ENCODE peak calls at places on chromosomes 4 and X, in four cellular contexts. F is K562, L is HepG2, H is H1. D is an unnamed sample.

GRCh38 chrX:153924149-153924861 is 1.8 kb downstream of the ARHGAP4 start:
- DNase-seq in F (no peak), H (no peak), L (peak; percentile 58), D (no peak)

GRCh38 chr4:180455226-180455625 is 1788.0 kb upstream of the TENM3 start:
- DNase-seq in L (no peak), F (no peak), H (no peak), D (no peak)

GRCh38 chr4:35342833-35343232 is 901.5 kb downstream of the ARAP2 start:
- DNase-seq in F (no peak), H (no peak), L (no peak), D (no peak)

GRCh38 chr4:72886602-72887001 is 182.9 kb downstream of the COX18 start:
- DNase-seq in L (no peak), F (peak; percentile 9), H (no peak), D (no peak)

GRCh38 chr4:179097741-179098140 is 1655.5 kb upstream of the AGA start:
- DNase-seq in F (peak; percentile 6), L (no peak), H (peak; percentile 62), D (no peak)

GRCh38 chr4:20652226-20652836 is 47.9 kb upstream of the PACRGL start:
- DNase-seq in F (no peak), L (no peak), H (no peak), D (no peak)

GRCh38 chrX:6941041-6941440 is 206.5 kb upstream of the STS start:
- DNase-seq in L (no peak), F (no peak), H (no peak), D (no peak)

GRCh38 chrX:21529771-21530170 is 128.4 kb downstream of the KLHL34 start:
- DNase-seq in H (no peak), L (no peak), F (no peak), D (no peak)

GRCh38 chrX:21725498-21725897 is 32.4 kb downstream of the SMPX start:
- DNase-seq in H (no peak), F (no peak), L (peak; percentile 27), D (peak; percentile 6)

GRCh38 chrX:32448320-32448719 is 763.0 kb downstream of the DMD start:
- DNase-seq in L (peak; percentile 0), F (no peak), H (no peak), D (no peak)

GRCh38 chr4:1500231-1500965 is 94.2 kb upstream of the NKX1-1 start:
- DNase-seq in F (no peak), H (no peak), L (no peak), D (no peak)

GRCh38 chr4:87734936-87735335 is 64.4 kb upstream of the IBSP start:
- DNase-seq in L (no peak), F (no peak), H (no peak), D (no peak)

GRCh38 chr4:188778880-188779279 is 639.6 kb downstream of the TRIML1 start:
- DNase-seq in F (no peak), L (no peak), H (no peak), D (no peak)

GRCh38 chr4:189294570-189294969 is 646.1 kb upstream of the FRG1 start:
- DNase-seq in F (peak; percentile 0), L (no peak), H (no peak), D (no peak)

GRCh38 chr4:189096717-189097116 is 844.0 kb upstream of the FRG1 start:
- DNase-seq in H (peak; percentile 86), F (peak; percentile 36), L (no peak), D (no peak)

GRCh38 chrX:37684918-37685317 is 673 bp upstream of the XK start:
- DNase-seq in L (no peak), F (no peak), H (no peak), D (no peak)

GRCh38 chr4:81366786-81367185 is 104.9 kb downstream of the RASGEF1B start:
- DNase-seq in F (no peak), L (no peak), H (no peak), D (no peak)

GRCh38 chr4:123786955-123787354 is 390.4 kb downstream of the SPRY1 start:
- DNase-seq in F (no peak), L (no peak), H (no peak), D (no peak)

GRCh38 chr4:184349283-184350039 is 124.9 kb downstream of the IRF2 start:
- DNase-seq in L (no peak), H (no peak), F (no peak), D (no peak)

GRCh38 chr4:26765515-26765914 is 95.1 kb upstream of the STIM2 start:
- DNase-seq in L (no peak), H (no peak), F (no peak), D (no peak)

GRCh38 chr4:80070880-80071620 is 2.0 kb downstream of the ANTXR2 start:
- DNase-seq in F (no peak), H (no peak), L (peak; percentile 34), D (no peak)

GRCh38 chr4:16591867-16592266 is 306.6 kb downstream of the LDB2 start:
- DNase-seq in F (no peak), L (no peak), H (no peak), D (no peak)

GRCh38 chr4:116413222-116413621 is 672.2 kb downstream of the TRAM1L1 start:
- DNase-seq in L (no peak), F (no peak), H (no peak), D (no peak)

GRCh38 chrX:103211012-103211715 is 3.7 kb upstream of the BEX4 start:
- DNase-seq in H (no peak), F (no peak), L (peak; percentile 25), D (peak; percentile 10)

GRCh38 chr4:83413676-83414075 is 41.9 kb downstream of the HELQ start:
- DNase-seq in F (no peak), L (no peak), H (no peak), D (no peak)

GRCh38 chrX:24563291-24564010 is 83.7 kb downstream of the PCYT1B start:
- DNase-seq in F (no peak), H (no peak), L (no peak), D (no peak)

GRCh38 chrX:78800114-78800513 is 52.6 kb downstream of the LPAR4 start:
- DNase-seq in H (no peak), F (no peak), L (no peak), D (no peak)

GRCh38 chrX:20527458-20528099 is 260.9 kb upstream of the RPS6KA3 start:
- DNase-seq in L (peak; percentile 21), H (no peak), F (peak; percentile 12), D (no peak)
- TF ChIP-seq FOSL1 in L (no peak), H (no peak), F (no peak), D (no peak)

GRCh38 chr4:160831165-160831922 is 1332.5 kb downstream of the FSTL5 start:
- DNase-seq in F (no peak), L (no peak), H (no peak), D (no peak)

GRCh38 chr4:160836431-160836830 is 1327.4 kb downstream of the FSTL5 start:
- DNase-seq in F (no peak), H (no peak), L (no peak), D (no peak)

DNA sequence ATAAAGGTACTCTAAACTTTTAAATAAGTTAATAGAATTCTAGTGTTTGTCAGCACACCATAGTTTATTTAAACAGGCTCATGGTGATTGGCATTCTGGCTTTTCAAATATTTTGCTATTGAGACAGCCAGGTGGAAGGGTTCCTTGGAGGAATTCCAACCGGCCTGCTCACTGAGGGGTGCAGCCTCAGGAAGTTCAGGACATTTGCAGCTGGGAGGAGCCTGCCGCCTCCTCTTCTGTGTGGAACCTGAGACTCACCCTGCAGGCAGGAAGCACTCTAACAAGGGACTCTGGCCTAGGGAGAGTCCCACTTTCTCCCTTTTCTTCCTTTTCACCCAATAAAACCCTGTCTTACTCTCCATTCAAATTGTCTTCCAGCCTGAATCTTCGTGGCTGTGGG is 1328.0 kb downstream of the FSTL5 start:
- DNase-seq in F (no peak), H (no peak), L (no peak), D (peak; percentile 33)
- TF ChIP-seq FOSL1 in F (no peak), H (no peak), L (no peak), D (no peak)

GRCh38 chr4:89765966-89766365 is 71.0 kb downstream of the SNCA start:
- DNase-seq in F (no peak), L (no peak), H (no peak), D (no peak)
- TF ChIP-seq FOSL1 in F (no peak), L (no peak), H (no peak), D (no peak)

GRCh38 chr4:181799670-181800069 is 443.5 kb upstream of the TENM3 start:
- DNase-seq in L (no peak), H (no peak), F (no peak), D (no peak)

GRCh38 chr4:181792641-181793612 is 450.3 kb upstream of the TENM3 start:
- DNase-seq in H (no peak), F (no peak), L (no peak), D (no peak)

GRCh38 chr4:181802207-181802606 is 441.0 kb upstream of the TENM3 start:
- DNase-seq in F (no peak), L (no peak), H (no peak), D (no peak)

GRCh38 chr4:181796502-181796901 is 446.7 kb upstream of the TENM3 start:
- DNase-seq in F (no peak), L (no peak), H (no peak), D (no peak)
- TF ChIP-seq FOSL1 in F (no peak), L (no peak), H (no peak), D (no peak)

DNA sequence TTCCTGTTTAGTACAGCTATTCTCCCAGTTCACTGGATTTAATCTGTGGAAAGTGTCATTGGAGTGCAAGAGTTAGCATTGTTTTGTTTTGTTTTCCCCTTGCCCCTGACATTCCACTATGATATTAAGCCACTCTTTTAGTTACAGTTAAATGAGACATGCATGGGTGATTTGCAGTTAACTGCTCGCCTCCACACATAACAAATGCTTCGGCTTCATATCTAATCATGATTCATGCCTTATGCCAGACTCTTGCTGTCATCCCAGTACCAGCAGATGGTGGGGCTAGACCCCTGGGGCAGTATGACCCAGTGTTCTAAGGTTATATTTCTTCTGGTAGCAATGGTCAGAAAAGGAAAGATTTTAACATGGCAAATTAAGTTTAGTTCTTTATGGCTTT is 80.1 kb downstream of the RAP1GDS1 start:
- DNase-seq in F (no peak), L (no peak), H (no peak), D (no peak)
- TF ChIP-seq FOSL1 in F (no peak), L (no peak), H (no peak), D (no peak)

DNA sequence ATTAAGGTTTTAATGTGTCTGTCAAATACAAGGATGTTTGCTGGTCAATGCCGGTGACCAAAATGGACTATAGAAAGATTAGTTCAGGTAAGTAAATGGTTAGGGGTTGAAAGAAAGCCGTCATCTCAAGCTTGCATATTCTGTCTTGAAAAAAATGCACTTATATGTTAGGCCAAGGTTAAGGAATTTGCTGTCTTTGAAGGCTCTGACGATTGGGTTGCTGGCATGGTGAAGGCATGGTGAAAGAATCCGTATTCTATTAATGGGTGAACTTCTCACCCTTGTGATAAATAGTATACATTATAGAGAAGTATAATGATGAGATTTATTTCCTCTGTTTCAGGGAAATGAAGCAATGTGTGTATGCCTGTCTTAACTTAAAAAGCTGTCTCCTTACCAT is 132.5 kb downstream of the ADGRL3 start:
- DNase-seq in L (no peak), F (no peak), H (no peak), D (no peak)
- TF ChIP-seq FOSL1 in L (no peak), F (no peak), H (no peak), D (no peak)